ENCODE peak calls at places on chromosome 15, in four cellular contexts. K, P, G and X are unnamed samples.

GRCh38 chr15:73081321-73081958 is 29.2 kb downstream of the NEO1 start:
- DNase-seq in K (peak; percentile 41), P (no peak), G (no peak), X (peak; percentile 13)

GRCh38 chr15:80835338-80835737 is 56.2 kb downstream of the CEMIP start:
- DNase-seq in K (peak; percentile 50), P (no peak), G (peak; percentile 63), X (no peak)

GRCh38 chr15:48974865-48975264 is 11.1 kb upstream of the SHC4 start:
- DNase-seq in K (no peak), P (no peak), G (no peak), X (no peak)

GRCh38 chr15:73017987-73018386 is 34.3 kb upstream of the NEO1 start:
- DNase-seq in K (no peak), P (no peak), G (no peak), X (no peak)

GRCh38 chr15:68367226-68367625 is 64.7 kb downstream of the ITGA11 start:
- DNase-seq in K (no peak), P (no peak), G (no peak), X (no peak)

GRCh38 chr15:47471020-47471419 is 246.3 kb upstream of the SEMA6D start:
- DNase-seq in K (no peak), P (no peak), G (no peak), X (no peak)

GRCh38 chr15:78791357-78791756 is 19.9 kb downstream of the ADAMTS7 start:
- DNase-seq in K (no peak), P (no peak), G (no peak), X (no peak)

GRCh38 chr15:80977627-80978036 is 12.0 kb downstream of the MESD start:
- DNase-seq in K (peak; percentile 35), P (no peak), G (peak; percentile 79), X (no peak)

GRCh38 chr15:31206386-31207174 is 105.1 kb upstream of the TRPM1 start:
- DNase-seq in K (no peak), P (no peak), G (no peak), X (no peak)

GRCh38 chr15:85489773-85490493 is 109.5 kb downstream of the AKAP13 start:
- DNase-seq in K (no peak), P (no peak), G (no peak), X (no peak)

GRCh38 chr15:41417418-41417811 is 520 bp downstream of the RTF1 start:
- DNase-seq in K (no peak), P (no peak), G (no peak), X (no peak)

GRCh38 chr15:72285927-72286516 is 13.7 kb upstream of the PARP6 start:
- DNase-seq in K (peak; percentile 28), P (no peak), G (peak; percentile 72), X (peak; percentile 22)

GRCh38 chr15:53918180-53919079 is 59.8 kb upstream of the UNC13C start:
- DNase-seq in K (peak; percentile 27), P (no peak), G (no peak), X (no peak)

GRCh38 chr15:70608156-70608555 is 155.2 kb downstream of the UACA start:
- DNase-seq in K (no peak), P (no peak), G (no peak), X (no peak)

GRCh38 chr15:67571643-67572415 is 29.3 kb downstream of the MAP2K5 start:
- DNase-seq in K (peak; percentile 4), P (no peak), G (no peak), X (no peak)

GRCh38 chr15:63510548-63510940 is 6.2 kb downstream of the USP3 start:
- DNase-seq in K (no peak), P (no peak), G (no peak), X (no peak)

GRCh38 chr15:101201411-101202174 is 50.3 kb downstream of the CHSY1 start:
- DNase-seq in K (no peak), P (no peak), G (peak; percentile 74), X (peak; percentile 74)

GRCh38 chr15:58562135-58562534 is 130.3 kb downstream of the LIPC start:
- DNase-seq in K (no peak), P (no peak), G (no peak), X (no peak)

GRCh38 chr15:36810656-36811449 is 231.4 kb downstream of the CDIN1 start:
- DNase-seq in K (no peak), P (no peak), G (no peak), X (peak; percentile 5)

GRCh38 chr15:41387646-41388045 is 14.7 kb downstream of the NDUFAF1 start:
- DNase-seq in K (no peak), P (no peak), G (no peak), X (no peak)

GRCh38 chr15:80785335-80785734 is 6.2 kb downstream of the CEMIP start:
- DNase-seq in K (no peak), P (no peak), G (no peak), X (no peak)

GRCh38 chr15:81338422-81339007 is 14.6 kb upstream of the STARD5 start:
- DNase-seq in K (no peak), P (no peak), G (peak; percentile 7), X (no peak)

GRCh38 chr15:57323806-57324589 is 52.3 kb upstream of the CGNL1 start:
- DNase-seq in K (no peak), P (no peak), G (no peak), X (no peak)

GRCh38 chr15:29815705-29816042 is 6.6 kb downstream of the TJP1 start:
- DNase-seq in K (no peak), P (no peak), G (no peak), X (no peak)

GRCh38 chr15:29034593-29035364 is 149.0 kb downstream of the APBA2 start:
- DNase-seq in K (no peak), P (no peak), G (no peak), X (peak; percentile 28)

GRCh38 chr15:90885432-90886290 is 1.4 kb downstream of the FES start:
- DNase-seq in K (no peak), P (no peak), G (peak; percentile 96), X (no peak)

GRCh38 chr15:81341351-81341750 is 17.4 kb upstream of the STARD5 start:
- DNase-seq in K (no peak), P (no peak), G (peak; percentile 6), X (no peak)

GRCh38 chr15:68305420-68305871 is 27.9 kb downstream of the FEM1B start:
- DNase-seq in K (no peak), P (no peak), G (peak; percentile 46), X (no peak)

GRCh38 chr15:59317211-59317610 is 55.5 kb downstream of the MYO1E start:
- DNase-seq in K (no peak), P (no peak), G (peak; percentile 24), X (no peak)

GRCh38 chr15:70628542-70628941 is 134.8 kb downstream of the UACA start:
- DNase-seq in K (no peak), P (no peak), G (no peak), X (no peak)

GRCh38 chr15:98955980-98956723 is 51.4 kb downstream of the PGPEP1L start:
- DNase-seq in K (no peak), P (no peak), G (no peak), X (no peak)

GRCh38 chr15:59191855-59192237 is 14.8 kb upstream of the LDHAL6B start:
- DNase-seq in K (no peak), P (no peak), G (no peak), X (no peak)

GRCh38 chr15:60912984-60913697 is 316.0 kb downstream of the RORA start:
- DNase-seq in K (no peak), P (no peak), G (no peak), X (peak; percentile 25)

GRCh38 chr15:27480141-27480530 is 509.2 kb downstream of the GABRG3 start:
- DNase-seq in K (no peak), P (no peak), G (no peak), X (no peak)

GRCh38 chr15:91521996-91522395 is 331.5 kb upstream of the SLCO3A1 start:
- DNase-seq in K (no peak), P (no peak), G (no peak), X (no peak)

GRCh38 chr15:31326729-31327673 is at the start of gene KLF13:
- DNase-seq in K (no peak), P (no peak), G (no peak), X (no peak)

GRCh38 chr15:37038036-37038715 is 62.2 kb downstream of the MEIS2 start:
- DNase-seq in K (no peak), P (no peak), G (no peak), X (no peak)

GRCh38 chr15:58440922-58441321 is 9.1 kb downstream of the LIPC start:
- DNase-seq in K (no peak), P (no peak), G (no peak), X (no peak)

GRCh38 chr15:57540736-57541135 is 51.0 kb upstream of the MYZAP start:
- DNase-seq in K (no peak), P (peak; percentile 61), G (no peak), X (no peak)

DNA sequence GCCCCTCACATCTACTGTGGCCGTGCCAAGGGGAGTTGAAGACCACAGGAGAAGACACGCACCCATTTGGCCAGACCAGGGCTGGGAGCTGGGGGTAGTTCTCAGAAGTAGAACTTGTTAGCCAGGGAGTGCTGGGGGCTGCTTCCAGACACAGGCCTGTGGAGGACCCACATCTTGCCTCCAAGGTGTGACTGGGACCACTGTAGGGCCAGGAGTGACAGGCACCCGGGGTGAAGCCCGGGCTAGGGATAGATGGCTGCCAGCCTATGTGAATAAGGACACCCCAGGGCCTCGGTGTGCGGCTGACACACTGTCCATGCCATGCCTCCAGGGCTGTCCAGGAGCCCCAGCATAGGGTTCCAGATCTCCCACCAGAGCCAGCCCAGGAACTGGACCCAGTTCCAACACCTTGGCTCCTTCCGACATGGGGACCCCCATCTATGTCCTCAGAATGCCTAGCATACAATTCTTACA is 1.8 kb downstream of the ANPEP start:
- DNase-seq in K (no peak), P (no peak), G (no peak), X (no peak)
- H3K4me3 ChIP-seq in K (peak overlapping the region; percentile 94), P (no peak overlapping the region), G (no peak overlapping the region), X (no peak overlapping the region)

GRCh38 chr15:95394186-95395067 is 936.1 kb upstream of the NR2F2 start:
- DNase-seq in K (no peak), P (no peak), G (no peak), X (no peak)
- TF ChIP-seq SUZ12 in K (no peak), P (no peak), G (no peak), X (no peak)

DNA sequence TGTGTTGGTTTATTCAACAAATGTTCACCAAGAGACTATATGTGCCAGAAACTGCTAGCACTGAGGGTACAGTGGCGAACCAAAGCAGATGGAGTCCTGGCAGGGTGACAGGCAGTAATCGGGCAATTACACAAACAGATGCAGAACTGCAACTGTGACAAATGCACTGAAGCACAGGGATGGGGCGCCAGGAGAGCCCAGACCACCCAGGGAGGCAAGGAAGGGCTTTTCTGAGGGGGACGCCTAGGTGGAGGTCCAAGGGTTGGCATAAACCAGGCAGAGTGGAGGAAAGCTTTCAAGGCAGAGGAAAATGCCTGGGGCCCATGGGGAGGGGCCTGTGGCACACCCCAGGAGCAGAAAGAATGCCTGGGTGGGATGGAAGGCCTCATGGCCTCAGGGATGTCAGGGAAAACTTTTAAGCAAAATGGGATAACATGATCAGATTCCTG is 5.5 kb downstream of the DIS3L start:
- DNase-seq in K (no peak), P (no peak), G (no peak), X (no peak)
- TF ChIP-seq YY1 in K (no peak), P (no peak), G (no peak), X (no peak)

GRCh38 chr15:83658406-83658805 is 4.5 kb downstream of the ADAMTSL3 start:
- DNase-seq in K (no peak), P (no peak), G (no peak), X (no peak)
- H3K4me3 ChIP-seq in K (no peak overlapping the region), P (no peak overlapping the region), G (no peak overlapping the region), X (no peak overlapping the region)

GRCh38 chr15:38707802-38708671 is 143.4 kb upstream of the RASGRP1 start:
- DNase-seq in K (peak; percentile 39), P (no peak), G (peak; percentile 51), X (peak; percentile 46)
- TF ChIP-seq SUZ12 in K (no peak), P (no peak), G (no peak), X (no peak)

GRCh38 chr15:51939216-51939615 is 32.4 kb downstream of the LEO1 start:
- DNase-seq in K (no peak), P (no peak), G (no peak), X (no peak)
- TF ChIP-seq YY1 in K (no peak), P (no peak), G (no peak), X (no peak)